ENCODE peak calls at places on chromosomes 16 and 17, in four cellular contexts. C is NCI-H1092 treated with DMSO at 0.1 percent for 48 hours; V is stimulated activated naive CD4-positive, alpha-beta T cell treated with Interleukin-2 at 50 U/mL for 16 hours; P is coronary artery. D is an unnamed sample.

GRCh38 chr17:2929881-2930533 is 133.4 kb downstream of the OR1D5 start:
- DNase-seq in V (no peak), C (no peak), P (no peak), D (no peak)

GRCh38 chr16:17160285-17160854 is 310.4 kb downstream of the XYLT1 start:
- DNase-seq in V (no peak), P (no peak), C (peak), D (no peak)

GRCh38 chr16:11914210-11914758 is 1.5 kb downstream of the GSPT1 start:
- DNase-seq in P (no peak), C (no peak), V (no peak), D (no peak)

GRCh38 chr17:82051776-82052637 is at the start of the genes GPS1 and RFNG:
- DNase-seq in V (peak), C (peak), P (no peak), D (peak)

GRCh38 chr17:64212122-64212521 is 50.9 kb downstream of the TEX2 start:
- DNase-seq in C (no peak), P (no peak), V (no peak), D (no peak)

GRCh38 chr17:29179232-29180036 is 764 bp downstream of the MYO18A start:
- DNase-seq in V (no peak), P (peak), C (peak), D (no peak)

GRCh38 chr16:79587897-79588296 is 12.6 kb downstream of the MAF start:
- DNase-seq in C (peak), V (no peak), P (no peak), D (no peak)

GRCh38 chr16:86993426-86994110 is 323.6 kb downstream of the C16orf95 start:
- DNase-seq in C (no peak), P (no peak), V (no peak), D (no peak)

GRCh38 chr17:82400830-82401229 is 17.3 kb upstream of the HEXD start:
- DNase-seq in V (peak), P (no peak), C (no peak), D (no peak)

GRCh38 chr16:58999751-59000150 is 265.6 kb upstream of the GOT2 start:
- DNase-seq in P (no peak), V (no peak), C (no peak), D (no peak)

GRCh38 chr17:74123350-74123749 is 80.1 kb upstream of the RPL38 start:
- DNase-seq in V (no peak), C (no peak), P (no peak), D (no peak)

GRCh38 chr16:50273888-50274770 is 7.8 kb downstream of the ADCY7 start:
- DNase-seq in C (no peak), V (peak), P (no peak), D (no peak)

D was measured in GM04504.